ENCODE peak calls at places on chromosomes 5 and 9, in nine cellular contexts. One of them, this sample, is unnamed. For H3K4me1, the result is how much of the 10 kb centered on the place peaks cover.

GRCh38 chr5:54753034-54753433 is 232.4 kb downstream of the ESM1 start:
- DNase-seq in H1: peak
- DNase-seq in prostate gland: no peak
- DNase-seq in heart left ventricle: peak
- DNase-seq in tibial nerve: no peak
- DNase-seq in uterus: no peak
- DNase-seq in HCT116: no peak
- DNase-seq in body of pancreas: no peak
- DNase-seq in gastrocnemius medialis: no peak
- DNase-seq in this sample: peak

GRCh38 chr9:14525840-14526239 is 167.4 kb downstream of the ZDHHC21 start:
- DNase-seq in H1: no peak
- DNase-seq in prostate gland: no peak
- DNase-seq in heart left ventricle: no peak
- DNase-seq in tibial nerve: no peak
- DNase-seq in uterus: no peak
- DNase-seq in HCT116: no peak
- DNase-seq in body of pancreas: no peak
- DNase-seq in gastrocnemius medialis: no peak
- DNase-seq in this sample: no peak

GRCh38 chr5:171745602-171746001 is 40.0 kb upstream of the SMIM23 start:
- DNase-seq in H1: no peak
- DNase-seq in prostate gland: no peak
- DNase-seq in heart left ventricle: peak
- DNase-seq in tibial nerve: no peak
- DNase-seq in uterus: no peak
- DNase-seq in HCT116: no peak
- DNase-seq in body of pancreas: no peak
- DNase-seq in gastrocnemius medialis: no peak
- DNase-seq in this sample: no peak

GRCh38 chr5:111461261-111461671 is 51.1 kb downstream of the STARD4 start:
- DNase-seq in H1: peak
- DNase-seq in prostate gland: no peak
- DNase-seq in heart left ventricle: no peak
- DNase-seq in tibial nerve: no peak
- DNase-seq in uterus: no peak
- DNase-seq in HCT116: no peak
- DNase-seq in body of pancreas: no peak
- DNase-seq in gastrocnemius medialis: no peak
- DNase-seq in this sample: no peak

GRCh38 chr5:11777096-11777495 is 127.2 kb downstream of the CTNND2 start:
- DNase-seq in H1: no peak
- DNase-seq in prostate gland: no peak
- DNase-seq in heart left ventricle: no peak
- DNase-seq in tibial nerve: no peak
- DNase-seq in uterus: no peak
- DNase-seq in HCT116: no peak
- DNase-seq in body of pancreas: no peak
- DNase-seq in gastrocnemius medialis: no peak
- DNase-seq in this sample: no peak

GRCh38 chr5:59193616-59194319 is 610.9 kb downstream of the RAB3C start:
- DNase-seq in H1: no peak
- DNase-seq in prostate gland: no peak
- DNase-seq in heart left ventricle: peak
- DNase-seq in tibial nerve: no peak
- DNase-seq in uterus: peak
- DNase-seq in HCT116: no peak
- DNase-seq in body of pancreas: no peak
- DNase-seq in gastrocnemius medialis: peak
- DNase-seq in this sample: no peak

GRCh38 chr5:176716320-176716719 is 69.0 kb downstream of the TSPAN17 start:
- DNase-seq in H1: no peak
- DNase-seq in prostate gland: no peak
- DNase-seq in heart left ventricle: no peak
- DNase-seq in tibial nerve: no peak
- DNase-seq in uterus: no peak
- DNase-seq in HCT116: peak
- DNase-seq in body of pancreas: no peak
- DNase-seq in gastrocnemius medialis: no peak
- DNase-seq in this sample: peak

GRCh38 chr5:56737002-56737621 is 78.2 kb upstream of the MAP3K1 start:
- DNase-seq in H1: no peak
- DNase-seq in prostate gland: no peak
- DNase-seq in heart left ventricle: peak
- DNase-seq in tibial nerve: no peak
- DNase-seq in uterus: no peak
- DNase-seq in HCT116: no peak
- DNase-seq in body of pancreas: no peak
- DNase-seq in gastrocnemius medialis: no peak
- DNase-seq in this sample: peak

GRCh38 chr5:84634256-84634655 is 249.6 kb upstream of the EDIL3 start:
- DNase-seq in H1: no peak
- DNase-seq in prostate gland: no peak
- DNase-seq in heart left ventricle: peak
- DNase-seq in tibial nerve: no peak
- DNase-seq in uterus: no peak
- DNase-seq in HCT116: no peak
- DNase-seq in body of pancreas: no peak
- DNase-seq in gastrocnemius medialis: no peak
- DNase-seq in this sample: no peak

GRCh38 chr9:137240841-137241489 is at the start of gene TUBB4B:
- DNase-seq in H1: peak
- DNase-seq in prostate gland: peak
- DNase-seq in heart left ventricle: peak
- DNase-seq in tibial nerve: peak
- DNase-seq in uterus: peak
- DNase-seq in HCT116: peak
- DNase-seq in body of pancreas: peak
- DNase-seq in gastrocnemius medialis: peak
- DNase-seq in this sample: peak
- TF ChIP-seq POLR2A in H1: no peak
- TF ChIP-seq POLR2A in prostate gland: peak
- TF ChIP-seq POLR2A in heart left ventricle: peak
- TF ChIP-seq POLR2A in tibial nerve: peak
- TF ChIP-seq POLR2A in uterus: peak
- TF ChIP-seq POLR2A in HCT116: peak
- TF ChIP-seq POLR2A in body of pancreas: peak
- TF ChIP-seq POLR2A in gastrocnemius medialis: peak
- TF ChIP-seq POLR2A in this sample: peak

GRCh38 chr5:154201108-154201769 is 10.7 kb downstream of the GALNT10 start:
- DNase-seq in H1: no peak
- DNase-seq in prostate gland: no peak
- DNase-seq in heart left ventricle: no peak
- DNase-seq in tibial nerve: no peak
- DNase-seq in uterus: no peak
- DNase-seq in HCT116: no peak
- DNase-seq in body of pancreas: no peak
- DNase-seq in gastrocnemius medialis: no peak
- DNase-seq in this sample: no peak

GRCh38 chr5:154197801-154198461 is 7.4 kb downstream of the GALNT10 start:
- DNase-seq in H1: no peak
- DNase-seq in prostate gland: peak
- DNase-seq in heart left ventricle: no peak
- DNase-seq in tibial nerve: no peak
- DNase-seq in uterus: no peak
- DNase-seq in HCT116: no peak
- DNase-seq in body of pancreas: no peak
- DNase-seq in gastrocnemius medialis: no peak
- DNase-seq in this sample: no peak

GRCh38 chr5:154199671-154200220 is 9.2 kb downstream of the GALNT10 start:
- DNase-seq in H1: no peak
- DNase-seq in prostate gland: no peak
- DNase-seq in heart left ventricle: no peak
- DNase-seq in tibial nerve: no peak
- DNase-seq in uterus: no peak
- DNase-seq in HCT116: no peak
- DNase-seq in body of pancreas: no peak
- DNase-seq in gastrocnemius medialis: no peak
- DNase-seq in this sample: no peak

GRCh38 chr5:154198611-154199230 is 8.2 kb downstream of the GALNT10 start:
- DNase-seq in H1: no peak
- DNase-seq in prostate gland: no peak
- DNase-seq in heart left ventricle: no peak
- DNase-seq in tibial nerve: no peak
- DNase-seq in uterus: no peak
- DNase-seq in HCT116: no peak
- DNase-seq in body of pancreas: no peak
- DNase-seq in gastrocnemius medialis: no peak
- DNase-seq in this sample: no peak

GRCh38 chr5:154199263-154199662 is 8.7 kb downstream of the GALNT10 start:
- DNase-seq in H1: no peak
- DNase-seq in prostate gland: no peak
- DNase-seq in heart left ventricle: no peak
- DNase-seq in tibial nerve: no peak
- DNase-seq in uterus: no peak
- DNase-seq in HCT116: no peak
- DNase-seq in body of pancreas: no peak
- DNase-seq in gastrocnemius medialis: no peak
- DNase-seq in this sample: no peak
- H3K4me1 ChIP-seq in H1: under half
- H3K4me1 ChIP-seq in prostate gland: under half
- H3K4me1 ChIP-seq in heart left ventricle: under half
- H3K4me1 ChIP-seq in tibial nerve: under half
- H3K4me1 ChIP-seq in uterus: under half
- H3K4me1 ChIP-seq in HCT116: under half
- H3K4me1 ChIP-seq in body of pancreas: under half
- H3K4me1 ChIP-seq in gastrocnemius medialis: under half
- H3K4me1 ChIP-seq in this sample: under half

GRCh38 chr9:137070201-137070905 is at the start of gene SAPCD2:
- DNase-seq in H1: peak
- DNase-seq in prostate gland: peak
- DNase-seq in heart left ventricle: peak
- DNase-seq in tibial nerve: peak
- DNase-seq in uterus: peak
- DNase-seq in HCT116: peak
- DNase-seq in body of pancreas: peak
- DNase-seq in gastrocnemius medialis: peak
- DNase-seq in this sample: peak
- H3K4me3 ChIP-seq in H1: peak
- H3K4me3 ChIP-seq in prostate gland: peak
- H3K4me3 ChIP-seq in heart left ventricle: peak
- H3K4me3 ChIP-seq in tibial nerve: peak
- H3K4me3 ChIP-seq in uterus: peak
- H3K4me3 ChIP-seq in HCT116: peak
- H3K4me3 ChIP-seq in body of pancreas: no peak
- H3K4me3 ChIP-seq in gastrocnemius medialis: peak
- H3K4me3 ChIP-seq in this sample: peak

DNA sequence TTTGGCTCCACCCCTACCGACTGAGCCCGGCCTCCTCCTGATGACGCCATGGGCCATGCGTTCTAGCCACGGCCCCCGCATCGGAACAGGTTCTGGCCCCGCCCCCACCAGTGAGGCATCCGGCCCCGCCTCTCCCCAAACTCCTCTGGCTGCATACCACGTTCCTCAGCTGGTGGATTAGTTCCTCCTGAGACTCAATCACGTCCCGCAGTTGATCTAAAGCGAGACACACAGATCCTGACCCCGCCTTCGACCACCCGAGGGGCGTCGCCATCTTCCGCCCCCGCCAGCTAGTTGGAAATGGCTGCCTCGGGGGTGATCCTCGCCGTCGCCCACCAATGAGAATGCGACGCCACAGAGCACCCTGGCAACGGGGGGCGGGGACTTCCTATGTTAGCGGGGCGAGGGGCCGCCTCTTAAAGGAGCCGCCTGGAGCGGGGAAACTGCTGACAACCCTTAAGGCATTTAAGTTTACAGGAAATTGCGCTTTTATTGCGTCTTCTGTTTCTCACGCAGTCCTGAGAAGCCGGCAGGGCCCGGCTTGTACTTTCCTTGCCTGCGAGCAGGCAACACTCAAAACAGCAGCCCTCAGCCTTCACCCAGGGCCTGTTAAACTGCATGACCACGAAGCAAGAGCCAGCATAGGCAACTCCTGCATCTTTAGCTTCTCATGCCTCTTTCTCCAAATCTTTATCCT is at the start of gene SPATA24:
- DNase-seq in H1: peak
- DNase-seq in prostate gland: peak
- DNase-seq in heart left ventricle: peak
- DNase-seq in tibial nerve: peak
- DNase-seq in uterus: peak
- DNase-seq in HCT116: peak
- DNase-seq in body of pancreas: peak
- DNase-seq in gastrocnemius medialis: peak
- DNase-seq in this sample: peak
- TF ChIP-seq POLR2A in H1: no peak
- TF ChIP-seq POLR2A in prostate gland: peak
- TF ChIP-seq POLR2A in heart left ventricle: peak
- TF ChIP-seq POLR2A in tibial nerve: no peak
- TF ChIP-seq POLR2A in uterus: no peak
- TF ChIP-seq POLR2A in HCT116: no peak
- TF ChIP-seq POLR2A in body of pancreas: no peak
- TF ChIP-seq POLR2A in gastrocnemius medialis: peak
- TF ChIP-seq POLR2A in this sample: no peak

GRCh38 chr9:134381262-134381661 is 55.0 kb downstream of the RXRA start:
- DNase-seq in H1: no peak
- DNase-seq in prostate gland: no peak
- DNase-seq in heart left ventricle: no peak
- DNase-seq in tibial nerve: no peak
- DNase-seq in uterus: no peak
- DNase-seq in HCT116: no peak
- DNase-seq in body of pancreas: no peak
- DNase-seq in gastrocnemius medialis: no peak
- DNase-seq in this sample: no peak
- H3K4me1 ChIP-seq in H1: under half
- H3K4me1 ChIP-seq in prostate gland: under half
- H3K4me1 ChIP-seq in heart left ventricle: half or more
- H3K4me1 ChIP-seq in tibial nerve: half or more
- H3K4me1 ChIP-seq in uterus: under half
- H3K4me1 ChIP-seq in HCT116: half or more
- H3K4me1 ChIP-seq in body of pancreas: half or more
- H3K4me1 ChIP-seq in gastrocnemius medialis: half or more
- H3K4me1 ChIP-seq in this sample: half or more

This sample was measured in adrenal gland.